ENCODE peak calls at places on chromosomes 1 and 21, in four cellular contexts. J is CD4-positive, CD25-positive, alpha-beta regulatory T cell; R is right lobe of liver; D is heart right ventricle. G is an unnamed sample.

GRCh38 chr1:212110617-212111016 is 75.1 kb downstream of the DTL start:
- DNase-seq in J (no peak), R (no peak), D (no peak), G (no peak)

GRCh38 chr1:218366322-218367052 is 21.4 kb downstream of the TGFB2 start:
- DNase-seq in D (no peak), R (no peak), J (no peak), G (no peak)

GRCh38 chr1:162564762-162565218 is 3.3 kb downstream of the UAP1 start:
- DNase-seq in J (no peak), D (no peak), R (no peak), G (no peak)

GRCh38 chr1:159014851-159015250 is 5.1 kb downstream of the IFI16 start:
- DNase-seq in D (no peak), R (no peak), J (no peak), G (no peak)

GRCh38 chr1:42259059-42259738 is 75.8 kb downstream of the FOXJ3 start:
- DNase-seq in D (no peak), R (no peak), J (no peak), G (no peak)

GRCh38 chr21:29829514-29830255 is 110.1 kb downstream of the GRIK1 start:
- DNase-seq in R (no peak), D (no peak), J (no peak), G (no peak)

GRCh38 chr1:167515461-167515860 is 2.9 kb downstream of the CD247 start:
- DNase-seq in R (no peak), D (no peak), J (peak; percentile 60), G (no peak)

GRCh38 chr1:71157715-71158114 is 76.9 kb upstream of the ZRANB2 start:
- DNase-seq in D (no peak), J (no peak), R (no peak), G (no peak)

GRCh38 chr1:24714859-24715520 is 30.3 kb upstream of the CLIC4 start:
- DNase-seq in D (no peak), R (no peak), J (no peak), G (no peak)

GRCh38 chr1:29975036-29975694 is 738.8 kb downstream of the PTPRU start:
- DNase-seq in D (no peak), J (peak; percentile 4), R (no peak), G (peak; percentile 47)

GRCh38 chr1:184890539-184890973 is 83.8 kb downstream of the NIBAN1 start:
- DNase-seq in J (peak; percentile 67), R (no peak), D (no peak), G (no peak)

GRCh38 chr1:157580179-157580827 is 17.6 kb downstream of the FCRL4 start:
- DNase-seq in J (peak; percentile 67), R (no peak), D (no peak), G (peak; percentile 93)

GRCh38 chr1:147515046-147515869 is 26.0 kb upstream of the BCL9 start:
- DNase-seq in J (peak; percentile 35), R (no peak), D (no peak), G (no peak)

GRCh38 chr1:19688041-19688842 is 23.6 kb downstream of the HTR6 start:
- DNase-seq in J (peak; percentile 82), R (no peak), D (no peak), G (no peak)

GRCh38 chr1:93678966-93679480 is 2.6 kb downstream of the BCAR3 start:
- DNase-seq in R (no peak), D (no peak), J (no peak), G (no peak)

GRCh38 chr21:35136586-35137254 is 87.6 kb upstream of the RUNX1 start:
- DNase-seq in J (no peak), R (no peak), D (no peak), G (no peak)

DNA sequence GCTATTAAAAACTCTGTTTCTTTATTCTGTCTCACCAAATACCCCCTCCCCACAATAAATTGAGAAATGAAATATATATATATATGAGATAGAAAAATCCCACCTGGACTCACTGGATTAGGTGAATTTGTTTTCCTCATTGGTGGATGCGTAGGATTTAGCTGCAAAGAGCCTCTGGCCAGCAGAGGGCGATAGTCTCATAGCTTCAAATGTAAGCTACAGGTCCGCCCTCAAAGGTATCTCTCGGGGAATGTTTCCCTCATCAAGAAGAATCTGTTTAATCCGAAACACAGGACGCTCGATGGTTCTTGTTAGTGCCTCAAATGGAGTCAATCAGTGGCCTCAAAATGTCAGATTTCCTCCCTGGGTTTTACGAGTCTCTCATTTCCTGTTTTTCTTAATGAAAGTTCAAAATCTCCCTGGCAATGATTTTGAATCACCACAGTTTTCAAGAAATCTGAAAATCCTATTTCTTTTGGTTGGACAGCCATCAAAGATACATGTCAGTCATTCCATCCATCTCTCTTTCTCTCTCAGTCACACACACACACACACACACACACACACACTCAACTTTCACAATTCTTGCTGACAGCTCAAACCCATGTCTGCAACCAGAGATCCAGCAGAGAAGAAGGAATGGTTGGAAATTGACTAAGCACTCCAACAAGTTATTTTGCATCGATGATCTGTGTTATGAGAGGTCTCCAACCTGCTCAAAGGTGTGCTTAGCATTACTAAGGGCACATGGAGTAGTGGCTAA is 13.9 kb upstream of the CAMK1G start:
- DNase-seq in D (peak; percentile 66), J (peak; percentile 82), R (peak; percentile 80), G (peak; percentile 88)
- H3K4me3 ChIP-seq in D (no peak overlapping the region), J (peak overlapping the region; percentile 68), R (no peak overlapping the region), G (no peak overlapping the region)

DNA sequence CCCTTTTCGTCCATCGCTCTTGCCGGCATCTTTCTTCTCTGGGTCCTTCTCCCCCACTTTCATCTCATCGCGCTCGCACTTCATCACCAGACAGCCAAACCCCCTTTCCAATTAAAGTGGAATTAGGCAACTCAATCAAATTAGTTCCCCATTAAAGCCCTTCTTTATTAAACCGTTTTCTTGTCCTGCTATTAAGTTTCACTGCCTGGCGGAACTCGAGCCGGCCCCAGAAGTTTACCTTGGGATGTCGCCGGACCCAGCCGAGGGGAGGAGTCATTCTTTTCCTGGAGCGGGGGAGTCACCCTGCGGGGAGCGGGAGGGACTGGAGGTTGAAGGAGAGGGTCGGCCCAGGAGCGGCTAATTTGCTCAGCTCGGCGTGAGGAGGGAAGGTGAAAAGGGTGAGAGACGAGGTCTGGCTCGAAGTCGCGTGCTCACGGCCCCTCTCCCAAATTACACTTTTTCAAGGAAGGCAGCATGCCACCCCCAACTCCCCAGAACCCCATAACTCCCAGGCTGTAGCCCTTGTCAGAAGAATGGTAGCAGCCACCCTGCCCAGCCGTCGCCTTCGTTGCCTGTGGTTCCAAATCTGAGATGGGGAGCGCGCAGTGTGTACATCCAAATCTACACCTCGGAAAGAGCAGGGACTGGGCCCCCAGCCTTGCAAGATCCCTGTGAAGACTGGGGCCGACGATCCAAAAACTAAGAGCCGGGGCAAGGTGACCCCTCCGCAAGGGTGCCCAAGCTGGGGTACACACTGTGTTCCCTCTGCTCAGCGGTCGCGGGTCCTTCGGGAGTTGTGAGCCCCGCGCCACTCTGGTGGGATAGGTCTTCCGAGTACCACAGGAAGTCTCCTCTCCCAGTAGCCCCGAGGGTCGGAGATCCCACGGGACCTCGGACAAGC is 6.4 kb downstream of the DMRTA2 start:
- DNase-seq in J (no peak), R (no peak), D (no peak), G (no peak)
- H3K4me3 ChIP-seq in J (no peak overlapping the region), R (no peak overlapping the region), D (no peak overlapping the region), G (no peak overlapping the region)

GRCh38 chr1:204830671-204831585 is 39.7 kb upstream of the NFASC start:
- DNase-seq in J (no peak), D (no peak), R (no peak), G (no peak)
- H3K4me3 ChIP-seq in J (no peak overlapping the region), D (no peak overlapping the region), R (no peak overlapping the region), G (no peak overlapping the region)

GRCh38 chr1:203186091-203186445 is 436 bp downstream of the CHI3L1 start:
- DNase-seq in R (no peak), D (no peak), J (no peak), G (no peak)
- H3K4me3 ChIP-seq in R (no peak overlapping the region), D (no peak overlapping the region), J (no peak overlapping the region), G (no peak overlapping the region)

GRCh38 chr1:78491311-78492071 is 717 bp downstream of the PTGFR start:
- DNase-seq in J (no peak), D (no peak), R (peak; percentile 61), G (no peak)
- H3K4me3 ChIP-seq in J (no peak overlapping the region), D (no peak overlapping the region), R (peak overlapping the region; percentile 44), G (no peak overlapping the region)

DNA sequence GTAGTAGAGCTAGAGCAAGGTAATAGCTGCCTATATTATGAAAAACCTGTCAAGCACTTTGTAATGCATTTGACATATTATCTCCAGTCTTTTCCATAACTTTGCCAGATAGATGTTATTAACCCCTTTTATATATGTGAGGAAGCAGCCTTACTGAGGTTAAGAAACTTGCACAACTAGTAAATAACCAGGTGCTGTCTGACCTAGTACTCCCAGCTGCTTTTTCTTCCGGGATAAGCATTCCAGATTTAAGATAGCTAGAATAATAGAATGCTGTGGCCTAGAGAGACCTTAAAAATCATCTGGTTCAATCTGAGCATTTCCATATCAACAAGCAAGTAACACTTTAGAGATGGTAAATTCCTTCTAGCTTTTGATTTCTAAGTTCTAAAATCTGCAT is 1.6 kb downstream of the SH3GLB1 start:
- DNase-seq in D (no peak), R (no peak), J (no peak), G (no peak)
- H3K4me3 ChIP-seq in D (peak overlapping the region; percentile 72), R (peak overlapping the region; percentile 89), J (peak overlapping the region; percentile 96), G (peak overlapping the region; percentile 93)

GRCh38 chr1:155195201-155196102 is 12.2 kb downstream of the THBS3 start:
- DNase-seq in J (no peak), R (no peak), D (no peak), G (no peak)
- H3K4me3 ChIP-seq in J (no peak overlapping the region), R (peak overlapping the region; percentile 25), D (peak overlapping the region; percentile 19), G (peak overlapping the region; percentile 59)

DNA sequence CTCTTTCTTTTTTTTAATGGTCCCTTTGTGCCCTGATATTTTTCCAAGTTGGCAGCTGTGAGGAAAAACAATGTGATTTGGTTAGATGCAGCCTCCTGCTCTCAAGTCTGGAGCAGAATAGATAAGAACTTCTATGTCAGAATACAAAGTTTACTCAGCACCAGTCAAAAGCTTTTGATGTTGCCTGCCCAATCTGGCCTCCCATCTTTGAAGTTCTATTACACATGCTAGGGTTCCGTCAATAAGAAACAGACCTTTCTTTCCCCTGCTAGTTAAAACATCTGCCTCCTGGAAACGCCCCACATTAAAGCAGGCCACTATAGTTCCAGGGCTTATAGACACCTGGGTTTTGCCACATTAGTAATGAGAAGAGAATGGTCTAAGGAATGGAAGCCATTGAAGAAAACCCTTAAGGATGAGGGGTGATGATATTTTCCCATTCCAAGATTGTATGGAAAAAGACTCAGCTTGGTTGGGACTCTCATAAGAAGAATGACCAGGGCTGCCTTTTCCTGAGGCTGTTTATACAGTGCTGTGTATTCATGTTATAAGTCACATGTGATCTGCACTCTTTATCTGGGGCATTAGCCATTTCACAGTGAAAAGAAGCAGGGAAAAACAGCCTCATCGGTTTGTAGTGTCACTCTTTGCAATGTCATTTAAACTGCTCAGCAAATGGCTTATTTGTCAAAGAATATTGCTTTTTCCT is 414.7 kb upstream of the PROX1 start:
- DNase-seq in D (no peak), R (no peak), J (no peak), G (no peak)
- H3K4me3 ChIP-seq in D (no peak overlapping the region), R (no peak overlapping the region), J (no peak overlapping the region), G (no peak overlapping the region)

DNA sequence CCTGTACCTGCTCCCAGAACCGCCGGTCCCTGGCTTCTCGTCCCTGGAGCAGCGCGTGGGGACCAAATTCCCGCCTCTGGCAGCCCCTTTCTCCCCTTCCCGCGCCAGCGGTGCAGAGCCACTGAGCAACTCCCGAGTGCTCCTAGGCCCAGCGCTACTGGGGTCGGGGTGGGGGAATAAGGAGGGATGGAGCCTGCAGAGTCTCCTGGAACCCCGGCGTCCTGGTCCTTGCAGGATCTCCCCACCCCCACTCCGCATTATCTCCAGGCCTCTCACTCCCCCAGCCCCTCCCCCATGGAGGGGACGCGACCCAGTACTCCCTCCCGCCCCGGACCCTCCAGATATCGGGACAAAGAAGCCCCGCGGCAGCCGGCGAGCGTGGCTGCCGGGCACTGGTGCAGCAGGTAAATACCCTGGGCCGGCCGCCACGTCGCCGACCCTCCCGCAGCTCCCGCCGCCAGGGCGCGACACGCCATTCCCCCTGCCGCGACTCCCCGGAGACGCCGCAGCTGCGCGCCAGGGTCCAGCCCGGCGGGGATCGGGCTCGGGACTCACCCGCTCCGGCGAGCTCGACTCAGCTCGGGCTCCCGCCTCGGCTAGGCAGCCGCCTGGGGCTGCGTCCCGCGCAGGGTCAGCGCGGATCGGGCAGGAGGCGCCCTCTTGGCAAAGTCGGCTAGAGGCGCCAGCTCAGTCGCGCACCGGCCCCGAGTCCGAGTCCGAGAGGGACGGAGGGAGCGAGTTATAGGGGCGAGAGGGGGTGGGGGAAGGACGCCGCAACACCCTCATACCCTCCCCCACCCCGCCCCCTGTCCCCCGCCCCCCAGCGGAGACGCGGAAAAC is 1.2 kb downstream of the SYT6 start:
- DNase-seq in J (no peak), R (peak; percentile 63), D (peak; percentile 49), G (no peak)
- H3K4me3 ChIP-seq in J (no peak overlapping the region), R (peak overlapping the region; percentile 36), D (peak overlapping the region; percentile 14), G (no peak overlapping the region)